ENCODE peak calls at places on chromosomes 1 and 21, in eight cellular contexts. S is T-helper 22 cell; T is NCI-H1092 treated with DMSO at 0.1 percent for 48 hours; Y is mammary epithelial cell; B is EL; O is OCI-LY7; Z is stimulated activated CD8-positive, alpha-beta memory T cell treated with anti-CD3 and anti-CD28 coated beads, Interleukin-2, amount 100 ng/mL, for 48 hours; V is HT1080. R is an unnamed sample.

GRCh38 chr1:11180342-11180744 is 8.8 kb upstream of the ANGPTL7 start:
- DNase-seq in Y (peak), S (no peak), V (peak), B (peak), T (no peak), Z (no peak), O (no peak), R (peak)

GRCh38 chr1:202575906-202576653 is 134.2 kb downstream of the SYT2 start:
- DNase-seq in V (no peak), Y (peak), Z (no peak), S (no peak), O (no peak), T (no peak), B (peak), R (peak)

GRCh38 chr1:41566274-41566885 is 81.9 kb upstream of the EDN2 start:
- DNase-seq in Y (no peak), T (no peak), S (no peak), B (no peak), Z (no peak), V (no peak), O (no peak), R (no peak)

GRCh38 chr1:47690341-47691244 is 252.7 kb downstream of the FOXD2 start:
- DNase-seq in Y (no peak), B (no peak), V (no peak), S (no peak), O (no peak), Z (no peak), T (no peak), R (no peak)

GRCh38 chr1:60425528-60425927 is 352.0 kb upstream of the C1orf87 start:
- DNase-seq in Z (no peak), V (peak), O (peak), S (no peak), T (no peak), B (no peak), Y (no peak), R (peak)

GRCh38 chr21:31337991-31338891 is 5.8 kb downstream of the TIAM1 start:
- DNase-seq in T (no peak), B (no peak), S (no peak), V (no peak), Z (no peak), Y (no peak), O (no peak), R (no peak)

GRCh38 chr1:8059161-8059622 is 33.1 kb upstream of the ERRFI1 start:
- DNase-seq in S (no peak), B (peak), Z (no peak), Y (peak), V (peak), O (no peak), T (no peak), R (peak)

GRCh38 chr1:173094539-173094938 is 43.8 kb upstream of the TNFSF18 start:
- DNase-seq in T (no peak), Y (no peak), V (no peak), B (no peak), Z (no peak), S (no peak), O (no peak), R (no peak)

GRCh38 chr1:115430717-115431116 is 92.7 kb upstream of the NGF start:
- DNase-seq in B (peak), T (no peak), S (no peak), Y (peak), O (no peak), V (peak), Z (no peak), R (peak)

GRCh38 chr1:245434285-245434684 is 279.5 kb downstream of the KIF26B start:
- DNase-seq in Z (no peak), T (peak), O (no peak), S (no peak), B (no peak), Y (no peak), V (peak), R (no peak)

GRCh38 chr1:109756848-109757521 is 6.7 kb downstream of the EPS8L3 start:
- DNase-seq in Z (no peak), O (no peak), V (no peak), B (no peak), T (no peak), Y (no peak), S (no peak), R (no peak)

GRCh38 chr21:45972716-45973474 is 8.7 kb upstream of the COL6A1 start:
- DNase-seq in S (no peak), T (peak), Y (no peak), V (peak), Z (no peak), O (no peak), B (peak), R (peak)

GRCh38 chr1:41810446-41810845 is 108.3 kb downstream of the HIVEP3 start:
- DNase-seq in T (no peak), O (peak), V (peak), Z (peak), B (peak), S (no peak), Y (peak), R (peak)

GRCh38 chr1:29502225-29502755 is 266.0 kb downstream of the PTPRU start:
- DNase-seq in S (no peak), Z (no peak), B (no peak), O (no peak), T (no peak), V (no peak), Y (no peak), R (no peak)

GRCh38 chr1:77473690-77474089 is 191.9 kb downstream of the AK5 start:
- DNase-seq in V (peak), O (no peak), B (peak), Y (peak), T (no peak), Z (no peak), S (no peak), R (peak)

GRCh38 chr1:33560680-33561079 is 88.2 kb downstream of the ZSCAN20 start:
- DNase-seq in B (peak), T (no peak), O (no peak), V (peak), Z (no peak), S (no peak), Y (no peak), R (no peak)

R was measured in NCI-H226.